ENCODE peak calls at places on chromosomes 6 and 20, in seven cellular contexts. X is body of pancreas; J is prostate gland; Q is activated CD4-positive, CD25-positive, alpha-beta regulatory T cell; C is putamen; K is stimulated activated CD4-positive, alpha-beta T cell treated with anti-CD3 and anti-CD28 coated beads, Interleukin-12 subunit alpha, Interleukin-12 subunit beta, amount 100 ng/mL, for 24 hours; R is nucleus accumbens. D is an unnamed sample.

GRCh38 chr20:35702051-35702823 is 3.0 kb downstream of the ROMO1 start:
- DNase-seq in R (no peak), J (no peak), Q (no peak), K (no peak), C (no peak), X (no peak), D (no peak)

GRCh38 chr20:32526561-32526960 is 58.6 kb downstream of the NOL4L start:
- DNase-seq in C (no peak), J (no peak), R (no peak), X (peak; percentile 40), K (no peak), Q (no peak), D (no peak)

GRCh38 chr20:43322851-43323250 is 133.1 kb upstream of the PTPRT start:
- DNase-seq in K (no peak), J (no peak), R (no peak), Q (no peak), X (peak; percentile 16), C (no peak), D (no peak)

GRCh38 chr6:85006362-85006761 is 242.0 kb upstream of the TBX18 start:
- DNase-seq in Q (no peak), J (no peak), C (no peak), K (no peak), R (no peak), X (no peak), D (no peak)

GRCh38 chr6:21771626-21772320 is 178.2 kb downstream of the SOX4 start:
- DNase-seq in Q (no peak), X (no peak), J (no peak), K (no peak), C (no peak), R (no peak), D (no peak)

GRCh38 chr20:24762791-24763350 is 186.2 kb upstream of the CST7 start:
- DNase-seq in Q (no peak), C (no peak), J (no peak), X (no peak), K (no peak), R (no peak), D (no peak)

GRCh38 chr20:53495357-53495756 is 98.3 kb downstream of the ZNF217 start:
- DNase-seq in X (no peak), R (no peak), K (no peak), J (no peak), Q (no peak), C (no peak), D (no peak)

GRCh38 chr6:120805267-120805666 is 529.0 kb downstream of the TBC1D32 start:
- DNase-seq in Q (no peak), X (no peak), K (no peak), J (no peak), R (no peak), C (no peak), D (no peak)

GRCh38 chr6:14876778-14877613 is 368.9 kb upstream of the JARID2 start:
- DNase-seq in J (no peak), C (no peak), R (no peak), K (no peak), X (no peak), Q (no peak), D (no peak)

GRCh38 chr6:123380257-123380656 is 256.5 kb downstream of the TRDN start:
- DNase-seq in R (no peak), K (no peak), J (no peak), C (peak; percentile 27), X (no peak), Q (no peak), D (no peak)

GRCh38 chr6:53862517-53863457 is 68.0 kb downstream of the LRRC1 start:
- DNase-seq in C (peak; percentile 26), X (no peak), R (peak; percentile 44), J (no peak), Q (no peak), K (no peak), D (no peak)

GRCh38 chr20:22763257-22763906 is 179.0 kb upstream of the FOXA2 start:
- DNase-seq in Q (no peak), R (no peak), K (no peak), J (no peak), C (no peak), X (no peak), D (no peak)

GRCh38 chr6:14121936-14122344 is 4.4 kb downstream of the CD83 start:
- DNase-seq in J (no peak), Q (no peak), K (no peak), R (no peak), X (no peak), C (peak; percentile 13), D (no peak)

GRCh38 chr6:136550330-136551071 is at the start of gene MAP7:
- DNase-seq in Q (peak; percentile 44), J (peak; percentile 94), R (peak; percentile 44), X (peak; percentile 96), K (peak; percentile 26), C (no peak), D (peak; percentile 86)

GRCh38 chr6:167719920-167720319 is 106.8 kb upstream of the AFDN start:
- DNase-seq in K (no peak), C (no peak), R (no peak), J (no peak), Q (no peak), X (no peak), D (no peak)

GRCh38 chr6:80143312-80143960 is 37.0 kb downstream of the BCKDHB start:
- DNase-seq in R (peak; percentile 43), C (peak; percentile 33), K (no peak), X (peak; percentile 71), Q (no peak), J (peak; percentile 30), D (peak; percentile 69)

GRCh38 chr6:96611342-96611964 is 48.5 kb downstream of the FHL5 start:
- DNase-seq in R (no peak), X (no peak), J (no peak), K (no peak), C (no peak), Q (no peak), D (no peak)

GRCh38 chr20:38302721-38303120 is 1.2 kb upstream of the BPI start:
- DNase-seq in R (no peak), X (no peak), J (no peak), K (no peak), C (no peak), Q (no peak), D (no peak)

GRCh38 chr6:150465610-150466009 is 96.8 kb downstream of the IYD start:
- DNase-seq in C (no peak), Q (no peak), J (no peak), R (no peak), X (no peak), K (no peak), D (no peak)

GRCh38 chr6:109740787-109741186 is 49.7 kb downstream of the FIG4 start:
- DNase-seq in C (no peak), R (no peak), Q (no peak), X (no peak), K (no peak), J (no peak), D (no peak)

GRCh38 chr20:52484438-52484837 is 292.9 kb upstream of the ZFP64 start:
- DNase-seq in X (no peak), K (no peak), Q (no peak), C (no peak), J (no peak), R (no peak), D (no peak)

GRCh38 chr6:56291278-56291917 is 44.0 kb upstream of the COL21A1 start:
- DNase-seq in K (no peak), R (no peak), J (no peak), X (no peak), Q (no peak), C (no peak), D (no peak)

GRCh38 chr6:110939429-110939828 is 19.1 kb upstream of the GTF3C6 start:
- DNase-seq in Q (no peak), J (no peak), X (no peak), R (no peak), C (no peak), K (no peak), D (no peak)

GRCh38 chr20:49167811-49168507 is 20.2 kb downstream of the STAU1 start:
- DNase-seq in X (no peak), J (no peak), Q (no peak), C (no peak), R (no peak), K (no peak), D (no peak)

GRCh38 chr20:58923117-58923712 is 57.8 kb upstream of the NELFCD start:
- DNase-seq in X (no peak), Q (no peak), K (no peak), J (no peak), C (no peak), R (no peak), D (no peak)

GRCh38 chr6:43976706-43977403 is 150.4 kb downstream of the MRPL14 start:
- DNase-seq in X (no peak), R (no peak), C (no peak), Q (no peak), K (no peak), J (no peak), D (no peak)

GRCh38 chr6:20998748-20999448 is 464.6 kb downstream of the CDKAL1 start:
- DNase-seq in Q (no peak), K (no peak), C (no peak), X (no peak), J (no peak), R (no peak), D (no peak)

GRCh38 chr20:40689943-40690835 is 1.2 kb upstream of the MAFB start:
- DNase-seq in Q (no peak), C (peak; percentile 88), R (peak; percentile 91), J (peak; percentile 91), K (peak; percentile 31), X (peak; percentile 90), D (peak; percentile 89)

GRCh38 chr6:90087103-90087833 is 193.0 kb downstream of the GJA10 start:
- DNase-seq in X (no peak), J (no peak), C (no peak), Q (no peak), R (no peak), K (no peak), D (no peak)

GRCh38 chr20:62382306-62383198 is 4.4 kb upstream of the RPS21 start:
- DNase-seq in J (peak; percentile 81), K (peak; percentile 52), X (peak; percentile 86), C (peak; percentile 70), R (peak; percentile 36), Q (peak; percentile 61), D (peak; percentile 83)

GRCh38 chr20:26209171-26209941 is 512.7 kb upstream of the ZNF337 start:
- DNase-seq in R (no peak), K (no peak), J (no peak), X (no peak), C (no peak), Q (no peak), D (no peak)

GRCh38 chr6:130359736-130360135 is 6.1 kb upstream of the TMEM200A start:
- DNase-seq in C (no peak), J (no peak), Q (no peak), K (no peak), R (no peak), X (no peak), D (no peak)

GRCh38 chr6:67221226-67221625 is 1413.9 kb upstream of the ADGRB3 start:
- DNase-seq in K (no peak), X (no peak), R (no peak), Q (no peak), J (no peak), C (no peak), D (no peak)

GRCh38 chr20:47453167-47453782 is 48.4 kb upstream of the NCOA3 start:
- DNase-seq in K (no peak), C (no peak), R (no peak), J (no peak), Q (no peak), X (no peak), D (no peak)

GRCh38 chr6:81859884-81860283 is 107.4 kb upstream of the TENT5A start:
- DNase-seq in J (no peak), K (no peak), Q (no peak), X (peak; percentile 21), R (no peak), C (no peak), D (no peak)

GRCh38 chr20:63006611-63007471 is at the start of gene BHLHE23:
- DNase-seq in C (no peak), X (no peak), K (no peak), J (no peak), R (no peak), Q (no peak), D (no peak)

GRCh38 chr6:116444092-116444491 is 17.1 kb upstream of the CALHM6 start:
- DNase-seq in J (no peak), X (no peak), Q (no peak), C (no peak), K (no peak), R (no peak), D (no peak)

GRCh38 chr20:49444553-49444990 is 37.9 kb downstream of the KCNB1 start:
- DNase-seq in Q (no peak), X (no peak), C (no peak), K (no peak), R (no peak), J (no peak), D (no peak)

D was measured in left colon.